ENCODE peak calls at places on chromosomes 12 and 14, in four cellular contexts. R, B, P and E are unnamed samples.
A peak's percentile ranks its signal among the peaks of the same experiment; 100 is the strongest.

GRCh38 chr12:25521625-25522256 is 31.3 kb downstream of the LMNTD1 start:
- DNase-seq in R (no peak), B (peak; percentile 42), P (no peak), E (no peak)

GRCh38 chr12:53053223-53054111 is 3.6 kb downstream of the TNS2 start:
- DNase-seq in R (peak; percentile 32), B (peak; percentile 77), P (no peak), E (no peak)

GRCh38 chr12:6026998-6027397 is 81.9 kb upstream of the ANO2 start:
- DNase-seq in R (no peak), B (no peak), P (no peak), E (no peak)

GRCh38 chr12:65741662-65742480 is 82.4 kb upstream of the HMGA2 start:
- DNase-seq in R (peak; percentile 23), B (peak; percentile 42), P (no peak), E (peak; percentile 16)

GRCh38 chr12:62895351-62895750 is 39.6 kb downstream of the PPM1H start:
- DNase-seq in R (no peak), B (peak; percentile 25), P (no peak), E (no peak)

GRCh38 chr12:40149673-40150260 is 43.9 kb upstream of the SLC2A13 start:
- DNase-seq in R (no peak), B (no peak), P (no peak), E (no peak)

GRCh38 chr12:8065991-8066594 is at the start of gene C3AR1:
- DNase-seq in R (no peak), B (no peak), P (no peak), E (no peak)

GRCh38 chr14:34993444-34993843 is 10.7 kb downstream of the SRP54 start:
- DNase-seq in R (no peak), B (no peak), P (no peak), E (no peak)

GRCh38 chr12:88308825-88309224 is 166.7 kb downstream of the TMTC3 start:
- DNase-seq in R (no peak), B (no peak), P (no peak), E (no peak)

GRCh38 chr14:103770902-103771301 is 55.3 kb downstream of the ZFYVE21 start:
- DNase-seq in R (no peak), B (no peak), P (no peak), E (no peak)

GRCh38 chr12:105820407-105821140 is 318.2 kb downstream of the NUAK1 start:
- DNase-seq in R (no peak), B (peak; percentile 40), P (no peak), E (no peak)

GRCh38 chr14:79602023-79602422 is 609.3 kb downstream of the DIO2 start:
- DNase-seq in R (no peak), B (no peak), P (no peak), E (no peak)

GRCh38 chr12:40969796-40970195 is 218.3 kb upstream of the PDZRN4 start:
- DNase-seq in R (no peak), B (no peak), P (no peak), E (no peak)

GRCh38 chr12:12705833-12706520 is 10.0 kb upstream of the GPR19 start:
- DNase-seq in R (no peak), B (no peak), P (no peak), E (no peak)

GRCh38 chr14:104187121-104187889 is 48.9 kb downstream of the KIF26A start:
- DNase-seq in R (no peak), B (no peak), P (no peak), E (no peak)

GRCh38 chr12:3077572-3078081 is 448 bp downstream of the TSPAN9 start:
- DNase-seq in R (no peak), B (no peak), P (no peak), E (no peak)

GRCh38 chr12:110647669-110648068 is 33.7 kb downstream of the TCTN1 start:
- DNase-seq in R (no peak), B (no peak), P (no peak), E (no peak)

GRCh38 chr14:93987376-93987775 is 9.7 kb upstream of the CCDC197 start:
- DNase-seq in R (no peak), B (no peak), P (no peak), E (no peak)

GRCh38 chr12:105451211-105451610 is 120.7 kb downstream of the C12orf75 start:
- DNase-seq in R (no peak), B (no peak), P (no peak), E (no peak)

GRCh38 chr12:111170559-111170958 is 198.3 kb downstream of the PHETA1 start:
- DNase-seq in R (no peak), B (no peak), P (no peak), E (no peak)

GRCh38 chr12:116346751-116347150 is 69.3 kb upstream of the MED13L start:
- DNase-seq in R (peak; percentile 57), B (no peak), P (no peak), E (no peak)

GRCh38 chr14:64971890-64972785 is at the start of gene RAB15:
- DNase-seq in R (peak; percentile 49), B (no peak), P (no peak), E (peak; percentile 62)

GRCh38 chr12:54431911-54432814 is 13.1 kb upstream of the ITGA5 start:
- DNase-seq in R (peak; percentile 84), B (no peak), P (no peak), E (no peak)

GRCh38 chr12:13959131-13959734 is 22.2 kb downstream of the GRIN2B start:
- DNase-seq in R (no peak), B (no peak), P (no peak), E (no peak)

GRCh38 chr14:68337279-68337678 is 455.6 kb downstream of the ZFP36L1 start:
- DNase-seq in R (no peak), B (no peak), P (no peak), E (no peak)

GRCh38 chr14:46940600-46940999 is 289.0 kb upstream of the RPL10L start:
- DNase-seq in R (no peak), B (no peak), P (no peak), E (no peak)

GRCh38 chr12:56929780-56930179 is 4.4 kb downstream of the SDR9C7 start:
- DNase-seq in R (no peak), B (no peak), P (no peak), E (no peak)

GRCh38 chr12:52945389-52946232 is 3.3 kb upstream of the KRT18 start:
- DNase-seq in R (peak; percentile 16), B (peak; percentile 92), P (no peak), E (no peak)

GRCh38 chr12:115149685-115150378 is 465.9 kb upstream of the TBX3 start:
- DNase-seq in R (no peak), B (no peak), P (no peak), E (no peak)

GRCh38 chr14:60637490-60638452 is 11.5 kb downstream of the SIX1 start:
- DNase-seq in R (no peak), B (no peak), P (no peak), E (no peak)

GRCh38 chr12:92444763-92445162 is 258.0 kb upstream of the PLEKHG7 start:
- DNase-seq in R (no peak), B (no peak), P (no peak), E (no peak)

GRCh38 chr14:74763803-74764531 is 851 bp downstream of the YLPM1 start:
- DNase-seq in R (no peak), B (no peak), P (no peak), E (peak; percentile 14)

GRCh38 chr14:73795466-73795865 is 56.2 kb upstream of the PTGR2 start:
- DNase-seq in R (no peak), B (no peak), P (no peak), E (no peak)

GRCh38 chr12:25065035-25065434 is 116.1 kb upstream of the BCAT1 start:
- DNase-seq in R (no peak), B (no peak), P (no peak), E (no peak)

GRCh38 chr14:82449926-82450325 is 916.3 kb upstream of the SEL1L start:
- DNase-seq in R (no peak), B (no peak), P (no peak), E (no peak)

GRCh38 chr14:26917086-26917485 is 319.3 kb upstream of the NOVA1 start:
- DNase-seq in R (peak; percentile 3), B (peak; percentile 28), P (no peak), E (peak; percentile 12)

GRCh38 chr14:30227871-30228270 is 300.2 kb upstream of the PRKD1 start:
- DNase-seq in R (no peak), B (no peak), P (no peak), E (no peak)

GRCh38 chr12:22121224-22121623 is 75.2 kb downstream of the CMAS start:
- DNase-seq in R (no peak), B (peak; percentile 9), P (no peak), E (no peak)
- TF ChIP-seq SP1 in R (no peak), B (no peak), P (no peak), E (no peak)

DNA sequence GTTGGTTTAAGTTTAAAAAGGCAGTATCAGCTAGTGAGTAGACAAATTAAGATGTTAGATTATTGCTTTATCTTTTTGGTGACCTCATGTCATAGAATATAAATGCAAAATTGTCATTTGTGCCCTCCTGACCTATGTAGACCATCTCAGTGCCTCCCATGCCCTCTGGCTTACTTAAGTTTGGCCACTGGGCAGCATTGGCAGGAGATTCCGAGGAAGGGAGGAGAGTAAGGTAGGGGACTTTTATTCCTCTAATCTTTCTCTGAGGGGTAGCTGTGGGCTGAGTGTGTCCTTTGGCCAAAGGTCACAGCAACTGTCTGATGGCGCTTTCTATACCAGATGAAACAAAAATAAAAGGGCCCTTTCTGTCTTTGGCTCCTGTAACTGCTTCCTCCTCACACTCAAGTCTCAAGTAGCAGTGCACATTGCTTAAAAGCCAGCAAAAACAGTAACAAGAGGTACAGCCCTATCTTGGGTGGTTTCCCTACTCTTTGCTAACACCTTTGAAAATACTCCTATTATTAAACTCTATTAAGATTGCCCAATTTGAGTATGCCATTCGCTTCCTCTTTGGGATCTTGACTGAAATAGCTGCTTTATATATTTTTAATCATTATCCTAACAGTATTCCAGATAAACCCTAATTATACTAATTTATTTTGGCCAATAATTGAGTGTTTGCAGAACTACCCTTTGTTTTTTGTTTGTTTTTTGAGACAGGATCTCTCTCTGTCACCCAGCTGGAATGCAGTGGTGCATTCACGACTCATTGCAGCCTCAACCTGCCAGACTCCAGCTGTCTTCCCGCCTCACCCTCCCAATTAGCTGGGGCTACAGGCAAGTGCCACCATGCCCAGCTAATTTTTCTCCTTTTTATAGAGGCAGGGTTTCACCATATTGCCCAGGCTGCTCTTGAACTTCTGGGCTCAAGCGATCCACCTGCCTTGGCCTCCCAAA is 56.5 kb upstream of the KCNH3 start:
- DNase-seq in R (no peak), B (peak; percentile 17), P (no peak), E (no peak)
- TF ChIP-seq TARDBP in R (no peak), B (no peak), P (no peak), E (no peak)

GRCh38 chr12:108616941-108617858 is 16.5 kb downstream of the SELPLG start:
- DNase-seq in R (no peak), B (no peak), P (peak; percentile 93), E (no peak)

GRCh38 chr12:108616359-108616758 is 17.3 kb downstream of the SELPLG start:
- DNase-seq in R (no peak), B (no peak), P (no peak), E (no peak)

GRCh38 chr12:108619369-108620160 is 14.1 kb downstream of the SELPLG start:
- DNase-seq in R (no peak), B (no peak), P (no peak), E (no peak)

GRCh38 chr12:108620236-108620879 is 13.3 kb downstream of the SELPLG start:
- DNase-seq in R (no peak), B (peak; percentile 71), P (no peak), E (no peak)

GRCh38 chr12:108618079-108618952 is 15.4 kb downstream of the SELPLG start:
- DNase-seq in R (peak; percentile 83), B (peak; percentile 55), P (no peak), E (peak; percentile 85)
- TF ChIP-seq BHLHE40 in R (peak; percentile 14), B (no peak), P (peak; percentile 31), E (no peak)

DNA sequence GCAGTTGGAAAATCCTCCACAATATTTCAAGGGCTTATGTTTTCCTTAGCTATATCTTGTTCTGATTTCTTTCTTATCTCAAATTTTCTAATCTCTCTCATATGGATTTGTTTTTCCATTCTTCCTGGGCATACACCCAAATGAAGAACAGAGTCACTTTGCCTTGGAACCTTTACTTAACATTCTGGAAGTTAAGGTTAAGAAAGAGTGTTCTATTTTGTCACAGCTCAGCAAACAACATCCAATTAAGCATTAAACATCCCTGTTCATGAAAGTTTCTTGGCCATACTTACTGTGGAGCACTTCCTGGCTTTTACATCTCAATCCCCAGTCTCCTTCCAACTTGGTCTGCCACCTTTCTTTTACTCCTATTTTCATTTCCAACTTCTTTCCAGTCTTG is 5.3 kb downstream of the NAV3 start:
- DNase-seq in R (no peak), B (no peak), P (no peak), E (no peak)
- TF ChIP-seq SP1 in R (no peak), B (no peak), P (no peak), E (no peak)